ENCODE peak calls at places on chromosome 2, in six cellular contexts. N is neural crest cell, Z is dermis microvascular lymphatic vessel endothelial cell, T is C1 segment of cervical spinal cord, H is neural progenitor cell, Y is HCEC 1CT. U is an unnamed sample.

GRCh38 chr2:240339411-240340360 is 95.8 kb upstream of the GPC1 start:
- DNase-seq in Z (no peak), N (peak), H (no peak), Y (no peak), T (no peak), U (no peak)

GRCh38 chr2:218398437-218399390 is 954 bp upstream of the CTDSP1 start:
- DNase-seq in H (peak), Z (peak), T (no peak), Y (peak), N (no peak), U (peak)

GRCh38 chr2:212073360-212073759 is 465.2 kb downstream of the ERBB4 start:
- DNase-seq in Y (no peak), T (no peak), N (no peak), Z (no peak), H (no peak), U (no peak)

GRCh38 chr2:178542161-178542560 is 61.9 kb downstream of the PLEKHA3 start:
- DNase-seq in N (no peak), T (no peak), Y (no peak), H (no peak), Z (no peak), U (no peak)

GRCh38 chr2:53058526-53058925 is 709.1 kb upstream of the CHAC2 start:
- DNase-seq in T (no peak), H (peak), N (no peak), Z (no peak), Y (no peak), U (no peak)

GRCh38 chr2:8304821-8305766 is 376.8 kb upstream of the ID2 start:
- DNase-seq in Z (no peak), Y (no peak), H (no peak), N (no peak), T (no peak), U (no peak)

GRCh38 chr2:33068261-33068660 is 121.5 kb downstream of the LTBP1 start:
- DNase-seq in Y (peak), N (no peak), Z (no peak), T (no peak), H (no peak), U (no peak)

GRCh38 chr2:70995227-70995729 is 605 bp upstream of the TEX261 start:
- DNase-seq in T (no peak), Z (peak), H (peak), N (no peak), Y (no peak), U (peak)

GRCh38 chr2:200765139-200765951 is 46.4 kb upstream of the BZW1 start:
- DNase-seq in H (no peak), N (no peak), Y (peak), Z (peak), T (no peak), U (no peak)

GRCh38 chr2:85754313-85755095 is 713 bp downstream of the ATOH8 start:
- DNase-seq in H (peak), Y (peak), Z (peak), N (peak), T (no peak), U (no peak)

GRCh38 chr2:238060096-238060541 is 682 bp upstream of the SCLY start:
- DNase-seq in T (no peak), Z (no peak), N (no peak), H (no peak), Y (no peak), U (no peak)

GRCh38 chr2:126900646-126901319 is 2.1 kb downstream of the TEX51 start:
- DNase-seq in T (no peak), Z (no peak), Y (no peak), N (no peak), H (no peak), U (no peak)

GRCh38 chr2:120264995-120265394 is 12.3 kb downstream of the RALB start:
- DNase-seq in N (no peak), T (no peak), Z (peak), Y (no peak), H (no peak), U (no peak)

GRCh38 chr2:26647981-26648380 is 6.8 kb upstream of the CIB4 start:
- DNase-seq in T (no peak), H (no peak), N (no peak), Y (no peak), Z (no peak), U (no peak)

GRCh38 chr2:26396734-26397298 is 4.9 kb upstream of the DRC1 start:
- DNase-seq in H (no peak), Y (no peak), N (no peak), T (no peak), Z (no peak), U (no peak)

GRCh38 chr2:69624611-69625010 is 18.9 kb downstream of the AAK1 start:
- DNase-seq in N (no peak), Z (no peak), T (no peak), H (no peak), Y (no peak), U (no peak)

GRCh38 chr2:221372156-221372870 is 199.8 kb downstream of the EPHA4 start:
- DNase-seq in Y (no peak), N (peak), T (no peak), Z (no peak), H (peak), U (no peak)

GRCh38 chr2:9021563-9022211 is 18.2 kb upstream of the MBOAT2 start:
- DNase-seq in Z (no peak), T (no peak), Y (peak), H (no peak), N (no peak), U (no peak)